ENCODE peak calls at places on chromosomes 16 and 17, in six cellular contexts. Z is RWPE1; B is mesothelial cell of epicardium; I is CD4-positive, alpha-beta T cell; V is left ventricle myocardium inferior; M is IMR-90. C is an unnamed sample.

GRCh38 chr17:41521574-41522261 is 3.0 kb upstream of the KRT15 start:
- DNase-seq in Z (peak; percentile 77), B (no peak), I (no peak), V (no peak), M (peak; percentile 91), C (no peak)

GRCh38 chr17:67673006-67673405 is 44.7 kb upstream of the NOL11 start:
- DNase-seq in Z (no peak), B (no peak), I (no peak), V (no peak), M (no peak), C (no peak)

GRCh38 chr17:68775338-68775737 is 174.2 kb upstream of the FAM20A start:
- DNase-seq in Z (no peak), B (no peak), I (no peak), V (no peak), M (no peak), C (no peak)

GRCh38 chr16:19698480-19699465 is 19.3 kb downstream of the KNOP1 start:
- DNase-seq in Z (no peak), B (no peak), I (no peak), V (no peak), M (peak; percentile 20), C (no peak)

GRCh38 chr17:63774141-63774981 is at the start of gene DDX42:
- DNase-seq in Z (peak; percentile 56), B (peak; percentile 92), I (peak; percentile 87), V (peak; percentile 90), M (peak; percentile 54), C (no peak)

GRCh38 chr17:50467855-50468119 is 893 bp downstream of the CHAD start:
- DNase-seq in Z (no peak), B (no peak), I (no peak), V (no peak), M (no peak), C (no peak)

GRCh38 chr16:2983706-2984136 is 3.5 kb upstream of the PKMYT1 start:
- DNase-seq in Z (peak; percentile 89), B (peak; percentile 84), I (peak; percentile 43), V (peak; percentile 81), M (peak; percentile 69), C (peak; percentile 92)

GRCh38 chr17:66508896-66509843 is 206.8 kb downstream of the PRKCA start:
- DNase-seq in Z (peak; percentile 69), B (no peak), I (no peak), V (no peak), M (peak; percentile 90), C (no peak)

GRCh38 chr17:82204831-82205719 is 7.6 kb downstream of the CCDC57 start:
- DNase-seq in Z (peak; percentile 78), B (no peak), I (no peak), V (no peak), M (peak; percentile 85), C (no peak)

GRCh38 chr17:69492410-69493071 is 78.0 kb downstream of the MAP2K6 start:
- DNase-seq in Z (peak; percentile 59), B (no peak), I (no peak), V (no peak), M (peak; percentile 88), C (no peak)

GRCh38 chr17:66466933-66467367 is 164.5 kb downstream of the PRKCA start:
- DNase-seq in Z (peak; percentile 92), B (no peak), I (no peak), V (no peak), M (peak; percentile 100), C (no peak)

GRCh38 chr17:81166033-81166472 is at the start of gene AATK:
- DNase-seq in Z (no peak), B (no peak), I (no peak), V (no peak), M (no peak), C (no peak)

GRCh38 chr17:17664073-17664470 is 17.2 kb upstream of the RAI1 start:
- DNase-seq in Z (no peak), B (no peak), I (no peak), V (no peak), M (no peak), C (no peak)

GRCh38 chr17:17661134-17661533 is 20.1 kb upstream of the RAI1 start:
- DNase-seq in Z (no peak), B (no peak), I (no peak), V (no peak), M (no peak), C (no peak)

GRCh38 chr17:17663160-17664072 is 17.8 kb upstream of the RAI1 start:
- DNase-seq in Z (peak; percentile 87), B (peak; percentile 55), I (peak; percentile 81), V (peak; percentile 29), M (peak; percentile 97), C (peak; percentile 85)

GRCh38 chr17:17659340-17659739 is 21.9 kb upstream of the RAI1 start:
- DNase-seq in Z (no peak), B (no peak), I (no peak), V (no peak), M (no peak), C (no peak)

DNA sequence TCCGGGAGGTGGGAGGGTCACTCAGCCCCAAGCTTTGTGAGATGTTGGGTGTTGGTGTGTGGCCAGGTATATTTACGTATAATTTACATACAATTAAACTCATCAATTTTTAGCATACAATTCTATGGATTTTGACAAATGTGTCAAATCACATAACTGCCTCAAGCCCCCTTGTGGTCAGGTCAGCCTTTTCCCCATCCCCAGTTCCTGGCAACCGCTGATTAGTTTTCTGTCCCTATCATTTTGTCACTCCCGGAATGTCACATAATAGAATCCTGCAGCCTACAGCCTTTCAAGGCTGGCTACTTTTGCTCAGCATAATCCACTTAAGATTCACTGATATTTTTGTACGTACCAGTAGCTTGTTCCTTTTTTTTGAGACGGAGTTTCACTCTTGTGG is 19.4 kb upstream of the RAI1 start:
- DNase-seq in Z (no peak), B (no peak), I (no peak), V (no peak), M (no peak), C (no peak)
- TF ChIP-seq CTCF in Z (no peak), B (peak; percentile 63), I (no peak), V (no peak), M (no peak), C (no peak)

GRCh38 chr17:74475189-74475588 is 8.8 kb downstream of the CD300A start:
- DNase-seq in Z (no peak), B (no peak), I (no peak), V (no peak), M (no peak), C (no peak)

GRCh38 chr17:74474043-74474792 is 7.8 kb downstream of the CD300A start:
- DNase-seq in Z (no peak), B (no peak), I (no peak), V (no peak), M (no peak), C (no peak)

GRCh38 chr17:74473294-74473693 is 6.9 kb downstream of the CD300A start:
- DNase-seq in Z (no peak), B (no peak), I (no peak), V (no peak), M (no peak), C (no peak)

GRCh38 chr17:74471341-74471740 is 4.9 kb downstream of the CD300A start:
- DNase-seq in Z (no peak), B (no peak), I (no peak), V (no peak), M (no peak), C (no peak)

GRCh38 chr17:74472890-74473289 is 6.5 kb downstream of the CD300A start:
- DNase-seq in Z (no peak), B (no peak), I (no peak), V (no peak), M (no peak), C (no peak)
- TF ChIP-seq CTCF in Z (no peak), B (no peak), I (no peak), V (no peak), M (no peak), C (no peak)

DNA sequence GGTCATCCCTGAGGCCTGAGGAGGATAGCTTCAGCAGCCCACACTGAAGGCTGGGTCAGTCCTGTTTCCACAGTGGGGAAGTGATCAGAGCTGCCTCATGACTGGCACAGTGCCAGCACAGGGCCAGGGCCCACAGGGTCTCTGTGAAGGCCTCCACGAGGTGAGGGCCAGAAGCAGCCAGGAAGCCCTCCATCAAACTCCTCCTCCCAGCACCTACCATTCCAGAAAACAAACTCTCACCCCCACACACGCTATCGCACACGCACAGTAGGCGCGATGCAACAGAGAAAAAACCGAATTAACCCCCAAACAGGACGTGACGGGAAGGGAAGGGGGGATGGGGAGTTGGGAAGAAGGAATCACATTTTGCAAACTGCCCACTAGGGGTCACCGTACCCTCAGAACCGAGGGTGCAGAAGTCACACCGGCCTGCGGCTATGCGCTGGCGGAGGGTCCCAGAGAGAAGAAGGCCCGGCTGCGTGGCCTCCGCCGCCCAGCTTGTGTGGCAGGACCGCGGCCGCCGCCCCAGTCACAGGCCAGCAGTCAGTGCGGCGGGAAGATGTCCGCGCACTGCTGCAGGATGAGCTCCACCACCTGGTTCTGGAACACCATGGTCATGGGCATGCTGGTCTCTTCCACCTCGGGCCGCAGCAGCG is 37.6 kb downstream of the ARHGAP27 start:
- DNase-seq in Z (peak; percentile 59), B (peak; percentile 80), I (peak; percentile 27), V (peak; percentile 54), M (peak; percentile 90), C (peak; percentile 98)
- TF ChIP-seq CTCF in Z (peak; percentile 69), B (peak; percentile 81), I (peak; percentile 71), V (peak; percentile 79), M (peak; percentile 89), C (peak; percentile 86)

GRCh38 chr17:3799181-3799627 is 1.8 kb downstream of the ITGAE start:
- DNase-seq in Z (no peak), B (no peak), I (no peak), V (no peak), M (no peak), C (no peak)
- TF ChIP-seq CTCF in Z (no peak), B (no peak), I (no peak), V (no peak), M (no peak), C (no peak)

GRCh38 chr16:68711421-68712139 is 25.5 kb upstream of the CDH1 start:
- DNase-seq in Z (no peak), B (no peak), I (no peak), V (peak; percentile 21), M (no peak), C (no peak)

GRCh38 chr16:68704232-68704867 is 32.7 kb upstream of the CDH1 start:
- DNase-seq in Z (peak; percentile 69), B (peak; percentile 78), I (peak; percentile 18), V (peak; percentile 45), M (peak; percentile 48), C (peak; percentile 57)

GRCh38 chr16:68713430-68713829 is 23.7 kb upstream of the CDH1 start:
- DNase-seq in Z (no peak), B (no peak), I (no peak), V (no peak), M (no peak), C (no peak)

DNA sequence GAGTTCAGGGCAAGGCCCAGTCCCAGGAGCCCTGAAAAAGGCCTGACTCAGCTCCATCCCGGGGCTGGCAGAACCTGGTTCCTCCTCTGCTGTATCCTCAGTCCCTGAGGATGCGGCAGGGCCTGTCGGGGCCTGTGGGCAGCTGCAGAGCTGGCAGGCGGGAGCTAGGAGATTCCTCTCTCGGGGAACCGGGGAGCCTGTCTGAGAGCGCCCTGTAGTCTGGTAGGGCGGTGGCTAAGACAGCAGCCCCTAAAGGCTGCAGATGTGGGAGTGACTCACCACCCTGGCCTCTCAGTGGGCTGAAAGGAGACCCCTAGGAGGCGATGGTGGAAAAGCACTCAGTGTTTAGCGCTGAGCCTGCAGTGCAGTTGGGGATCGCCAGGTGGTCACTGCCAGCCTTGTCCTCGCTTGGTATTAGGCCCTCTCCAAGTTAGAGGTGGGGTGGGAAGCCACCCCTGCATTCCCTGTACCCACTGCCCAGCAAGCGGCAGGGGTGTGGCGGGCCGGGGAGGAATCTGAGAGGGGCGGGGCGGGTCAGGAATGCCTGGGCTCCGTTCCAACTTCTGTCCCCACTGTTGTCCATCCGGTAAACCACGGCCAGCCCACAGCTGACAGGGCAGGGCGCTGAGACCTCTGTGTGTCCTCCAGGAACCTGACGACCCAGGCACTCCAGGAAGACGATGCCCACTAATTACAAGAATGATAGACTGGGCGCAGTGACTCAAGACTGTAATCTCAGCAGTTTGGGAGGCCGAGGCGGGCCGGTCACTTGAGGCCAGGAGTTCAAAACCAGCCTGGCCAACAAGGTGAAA is 29.5 kb upstream of the CDH1 start:
- DNase-seq in Z (peak; percentile 97), B (peak; percentile 51), I (no peak), V (peak; percentile 38), M (no peak), C (no peak)
- TF ChIP-seq CTCF in Z (peak; percentile 36), B (no peak), I (no peak), V (no peak), M (no peak), C (no peak)

C was measured in D721Med.